ENCODE peak calls at places on chromosomes 7 and 10, in five cellular contexts. N is aorta, Q is Right ventricle myocardium superior, E is mucosa of gallbladder, T is Calu3. W is an unnamed sample.

GRCh38 chr7:149459540-149460433 is 1.1 kb downstream of the ZNF777 start:
- DNase-seq in N (no peak), Q (no peak), E (peak; percentile 8), T (peak; percentile 28), W (no peak)

GRCh38 chr10:92387289-92387940 is 96.4 kb downstream of the MARCHF5 start:
- DNase-seq in N (no peak), Q (no peak), E (peak; percentile 16), T (peak; percentile 50), W (no peak)

GRCh38 chr7:101614939-101615302 is 14.2 kb downstream of the MYL10 start:
- DNase-seq in N (peak; percentile 89), Q (peak; percentile 40), E (no peak), T (peak; percentile 23), W (no peak)

GRCh38 chr10:43595739-43596298 is 10.4 kb upstream of the ZNF485 start:
- DNase-seq in N (no peak), Q (no peak), E (no peak), T (no peak), W (no peak)

GRCh38 chr7:466465-467191 is 53.0 kb downstream of the PDGFA start:
- DNase-seq in N (peak; percentile 31), Q (no peak), E (no peak), T (no peak), W (no peak)

GRCh38 chr7:94039368-94040065 is 35.4 kb upstream of the BET1 start:
- DNase-seq in N (no peak), Q (no peak), E (no peak), T (no peak), W (no peak)

GRCh38 chr7:128201067-128201689 is 39.9 kb upstream of the LEP start:
- DNase-seq in N (no peak), Q (no peak), E (no peak), T (no peak), W (no peak)

GRCh38 chr7:51630933-51631332 is 314.3 kb upstream of the COBL start:
- DNase-seq in N (no peak), Q (no peak), E (no peak), T (no peak), W (no peak)

GRCh38 chr10:17010363-17011145 is 119.1 kb downstream of the CUBN start:
- DNase-seq in N (no peak), Q (no peak), E (no peak), T (no peak), W (no peak)

GRCh38 chr10:86970152-86970886 is 2.0 kb downstream of the ADIRF start:
- DNase-seq in N (peak; percentile 94), Q (peak; percentile 91), E (peak; percentile 42), T (no peak), W (no peak)

GRCh38 chr10:80579849-80580645 is 42.3 kb downstream of the SH2D4B start:
- DNase-seq in N (no peak), Q (no peak), E (peak; percentile 4), T (no peak), W (no peak)

W was measured in amygdala.